ENCODE peak calls at places on chromosomes 7 and 10, in eight cellular contexts. One of them, this sample, is unnamed. For H3K4me1, the result is how much of the 10 kb centered on the place peaks cover.

GRCh38 chr10:87976101-87976743 is 112.8 kb downstream of the PTEN start:
- DNase-seq in esophagus squamous epithelium: no peak
- DNase-seq in lower lobe of right lung: no peak
- DNase-seq in keratinocyte: no peak
- DNase-seq in tibial artery: no peak
- DNase-seq in GM23338: no peak
- DNase-seq in heart left ventricle: no peak
- DNase-seq in fibroblast of lung: peak
- DNase-seq in this sample: no peak

GRCh38 chr7:9937944-9938631 is 1035.6 kb upstream of the PHF14 start:
- DNase-seq in esophagus squamous epithelium: no peak
- DNase-seq in lower lobe of right lung: no peak
- DNase-seq in keratinocyte: no peak
- DNase-seq in tibial artery: no peak
- DNase-seq in GM23338: peak
- DNase-seq in heart left ventricle: no peak
- DNase-seq in fibroblast of lung: peak
- DNase-seq in this sample: no peak

GRCh38 chr7:16092711-16093110 is 328.6 kb downstream of the CRPPA start:
- DNase-seq in esophagus squamous epithelium: no peak
- DNase-seq in lower lobe of right lung: no peak
- DNase-seq in keratinocyte: no peak
- DNase-seq in tibial artery: no peak
- DNase-seq in GM23338: no peak
- DNase-seq in heart left ventricle: no peak
- DNase-seq in fibroblast of lung: no peak
- DNase-seq in this sample: no peak

GRCh38 chr7:128350708-128351295 is 7.1 kb upstream of the RBM28 start:
- DNase-seq in esophagus squamous epithelium: no peak
- DNase-seq in lower lobe of right lung: no peak
- DNase-seq in keratinocyte: no peak
- DNase-seq in tibial artery: no peak
- DNase-seq in GM23338: no peak
- DNase-seq in heart left ventricle: no peak
- DNase-seq in fibroblast of lung: no peak
- DNase-seq in this sample: no peak

GRCh38 chr10:133023216-133023843 is 64.4 kb upstream of the ADGRA1 start:
- DNase-seq in esophagus squamous epithelium: no peak
- DNase-seq in lower lobe of right lung: no peak
- DNase-seq in keratinocyte: no peak
- DNase-seq in tibial artery: no peak
- DNase-seq in GM23338: no peak
- DNase-seq in heart left ventricle: no peak
- DNase-seq in fibroblast of lung: no peak
- DNase-seq in this sample: no peak

GRCh38 chr10:15539262-15539661 is 168.2 kb upstream of the FAM171A1 start:
- DNase-seq in esophagus squamous epithelium: no peak
- DNase-seq in lower lobe of right lung: no peak
- DNase-seq in keratinocyte: no peak
- DNase-seq in tibial artery: no peak
- DNase-seq in GM23338: no peak
- DNase-seq in heart left ventricle: no peak
- DNase-seq in fibroblast of lung: no peak
- DNase-seq in this sample: no peak

GRCh38 chr10:5064656-5065055 is 29.6 kb upstream of the AKR1C3 start:
- DNase-seq in esophagus squamous epithelium: no peak
- DNase-seq in lower lobe of right lung: no peak
- DNase-seq in keratinocyte: no peak
- DNase-seq in tibial artery: no peak
- DNase-seq in GM23338: no peak
- DNase-seq in heart left ventricle: no peak
- DNase-seq in fibroblast of lung: peak
- DNase-seq in this sample: no peak

GRCh38 chr7:66099232-66099550 is 15.5 kb upstream of the CRCP start:
- DNase-seq in esophagus squamous epithelium: no peak
- DNase-seq in lower lobe of right lung: no peak
- DNase-seq in keratinocyte: no peak
- DNase-seq in tibial artery: no peak
- DNase-seq in GM23338: no peak
- DNase-seq in heart left ventricle: no peak
- DNase-seq in fibroblast of lung: peak
- DNase-seq in this sample: no peak

GRCh38 chr10:16559236-16559773 is 37.6 kb upstream of the C1QL3 start:
- DNase-seq in esophagus squamous epithelium: no peak
- DNase-seq in lower lobe of right lung: no peak
- DNase-seq in keratinocyte: no peak
- DNase-seq in tibial artery: no peak
- DNase-seq in GM23338: no peak
- DNase-seq in heart left ventricle: no peak
- DNase-seq in fibroblast of lung: no peak
- DNase-seq in this sample: no peak

GRCh38 chr7:108598153-108598552 is 28.5 kb downstream of the DNAJB9 start:
- DNase-seq in esophagus squamous epithelium: no peak
- DNase-seq in lower lobe of right lung: no peak
- DNase-seq in keratinocyte: no peak
- DNase-seq in tibial artery: no peak
- DNase-seq in GM23338: peak
- DNase-seq in heart left ventricle: no peak
- DNase-seq in fibroblast of lung: no peak
- DNase-seq in this sample: no peak

GRCh38 chr10:117734626-117735405 is 192.3 kb downstream of the EMX2 start:
- DNase-seq in esophagus squamous epithelium: no peak
- DNase-seq in lower lobe of right lung: no peak
- DNase-seq in keratinocyte: no peak
- DNase-seq in tibial artery: no peak
- DNase-seq in GM23338: peak
- DNase-seq in heart left ventricle: no peak
- DNase-seq in fibroblast of lung: no peak
- DNase-seq in this sample: no peak

GRCh38 chr7:32335107-32335506 is 155.1 kb downstream of the LSM5 start:
- DNase-seq in esophagus squamous epithelium: no peak
- DNase-seq in lower lobe of right lung: no peak
- DNase-seq in keratinocyte: no peak
- DNase-seq in tibial artery: no peak
- DNase-seq in GM23338: no peak
- DNase-seq in heart left ventricle: peak
- DNase-seq in fibroblast of lung: no peak
- DNase-seq in this sample: no peak

GRCh38 chr10:90988802-90989201 is 67.9 kb upstream of the ANKRD1 start:
- DNase-seq in esophagus squamous epithelium: no peak
- DNase-seq in lower lobe of right lung: no peak
- DNase-seq in keratinocyte: no peak
- DNase-seq in tibial artery: no peak
- DNase-seq in GM23338: no peak
- DNase-seq in heart left ventricle: peak
- DNase-seq in fibroblast of lung: no peak
- DNase-seq in this sample: no peak

GRCh38 chr10:90986870-90987269 is 66.0 kb upstream of the ANKRD1 start:
- DNase-seq in esophagus squamous epithelium: no peak
- DNase-seq in lower lobe of right lung: no peak
- DNase-seq in keratinocyte: no peak
- DNase-seq in tibial artery: no peak
- DNase-seq in GM23338: no peak
- DNase-seq in heart left ventricle: no peak
- DNase-seq in fibroblast of lung: no peak
- DNase-seq in this sample: no peak

GRCh38 chr10:90988024-90988423 is 67.1 kb upstream of the ANKRD1 start:
- DNase-seq in esophagus squamous epithelium: no peak
- DNase-seq in lower lobe of right lung: no peak
- DNase-seq in keratinocyte: no peak
- DNase-seq in tibial artery: no peak
- DNase-seq in GM23338: no peak
- DNase-seq in heart left ventricle: no peak
- DNase-seq in fibroblast of lung: no peak
- DNase-seq in this sample: no peak

GRCh38 chr10:90986136-90986760 is 65.4 kb upstream of the ANKRD1 start:
- DNase-seq in esophagus squamous epithelium: no peak
- DNase-seq in lower lobe of right lung: no peak
- DNase-seq in keratinocyte: no peak
- DNase-seq in tibial artery: no peak
- DNase-seq in GM23338: no peak
- DNase-seq in heart left ventricle: no peak
- DNase-seq in fibroblast of lung: no peak
- DNase-seq in this sample: no peak

DNA sequence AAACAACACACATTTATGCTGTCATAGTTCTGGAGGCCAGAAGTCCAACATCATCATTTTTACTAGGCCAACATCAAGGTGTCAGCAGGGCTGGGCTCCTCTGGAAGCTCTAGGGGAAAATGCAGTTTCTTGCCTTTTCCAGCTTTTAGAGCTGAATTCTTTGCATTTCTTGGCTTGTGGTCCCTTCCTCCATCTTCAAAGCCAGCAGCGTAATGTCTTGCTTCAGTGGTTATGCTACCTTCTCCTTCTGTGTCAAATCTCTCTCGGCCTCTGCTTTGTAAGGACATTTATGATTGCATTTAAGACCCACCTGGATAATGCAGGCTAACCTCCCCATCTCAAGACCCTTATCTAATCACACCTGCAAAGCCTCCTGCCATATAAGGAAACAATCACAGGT is 66.5 kb upstream of the ANKRD1 start:
- DNase-seq in esophagus squamous epithelium: no peak
- DNase-seq in lower lobe of right lung: no peak
- DNase-seq in keratinocyte: no peak
- DNase-seq in tibial artery: no peak
- DNase-seq in GM23338: no peak
- DNase-seq in heart left ventricle: no peak
- DNase-seq in fibroblast of lung: no peak
- DNase-seq in this sample: no peak
- H3K27ac ChIP-seq in esophagus squamous epithelium: no peak
- H3K27ac ChIP-seq in lower lobe of right lung: no peak
- H3K27ac ChIP-seq in keratinocyte: no peak
- H3K27ac ChIP-seq in tibial artery: no peak
- H3K27ac ChIP-seq in GM23338: no peak
- H3K27ac ChIP-seq in heart left ventricle: peak
- H3K27ac ChIP-seq in fibroblast of lung: no peak
- H3K27ac ChIP-seq in this sample: no peak

DNA sequence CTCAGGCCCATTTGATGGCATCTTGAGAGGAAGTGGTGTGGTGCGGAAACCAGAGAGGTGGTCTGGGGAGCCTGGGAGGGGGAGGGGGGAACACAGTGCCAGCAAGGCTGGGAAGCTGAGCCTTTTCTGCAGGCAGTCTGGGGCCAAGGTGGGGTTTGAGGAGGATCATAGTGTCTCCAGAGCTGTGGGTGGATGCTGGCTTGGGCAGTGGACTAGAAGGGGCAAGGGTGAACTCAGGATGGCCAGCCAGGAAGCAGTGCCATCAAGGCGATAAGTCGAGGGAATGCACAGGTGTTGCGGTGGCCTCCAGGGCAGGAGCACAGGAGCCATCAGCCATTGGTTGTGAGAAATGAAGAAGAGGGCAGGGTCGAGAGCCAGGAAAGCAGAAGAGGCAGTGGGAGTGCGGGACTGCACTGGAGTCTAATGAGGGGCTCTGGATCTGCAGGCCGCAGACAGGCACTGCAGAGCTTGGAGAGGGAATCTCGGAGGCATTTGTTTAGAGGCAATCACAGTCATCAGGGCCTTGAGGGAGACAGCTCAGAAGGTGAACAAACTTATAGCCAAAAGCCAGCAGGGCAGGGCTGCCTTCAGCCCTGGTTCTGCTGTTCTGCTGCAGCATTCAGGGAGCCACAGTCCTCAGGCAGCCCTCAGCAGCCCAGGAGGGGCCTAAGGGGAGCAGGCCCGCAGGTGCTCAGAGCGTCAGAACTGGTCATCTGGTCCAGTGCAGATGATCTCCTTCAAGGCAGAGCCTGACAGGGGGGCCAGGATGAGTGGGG is 85.0 kb downstream of the ARHGAP22 start:
- DNase-seq in esophagus squamous epithelium: no peak
- DNase-seq in lower lobe of right lung: no peak
- DNase-seq in keratinocyte: no peak
- DNase-seq in tibial artery: no peak
- DNase-seq in GM23338: no peak
- DNase-seq in heart left ventricle: no peak
- DNase-seq in fibroblast of lung: no peak
- DNase-seq in this sample: peak
- H3K4me3 ChIP-seq in esophagus squamous epithelium: no peak
- H3K4me3 ChIP-seq in lower lobe of right lung: no peak
- H3K4me3 ChIP-seq in keratinocyte: no peak
- H3K4me3 ChIP-seq in tibial artery: no peak
- H3K4me3 ChIP-seq in GM23338: no peak
- H3K4me3 ChIP-seq in heart left ventricle: no peak
- H3K4me3 ChIP-seq in fibroblast of lung: no peak
- H3K4me3 ChIP-seq in this sample: no peak

DNA sequence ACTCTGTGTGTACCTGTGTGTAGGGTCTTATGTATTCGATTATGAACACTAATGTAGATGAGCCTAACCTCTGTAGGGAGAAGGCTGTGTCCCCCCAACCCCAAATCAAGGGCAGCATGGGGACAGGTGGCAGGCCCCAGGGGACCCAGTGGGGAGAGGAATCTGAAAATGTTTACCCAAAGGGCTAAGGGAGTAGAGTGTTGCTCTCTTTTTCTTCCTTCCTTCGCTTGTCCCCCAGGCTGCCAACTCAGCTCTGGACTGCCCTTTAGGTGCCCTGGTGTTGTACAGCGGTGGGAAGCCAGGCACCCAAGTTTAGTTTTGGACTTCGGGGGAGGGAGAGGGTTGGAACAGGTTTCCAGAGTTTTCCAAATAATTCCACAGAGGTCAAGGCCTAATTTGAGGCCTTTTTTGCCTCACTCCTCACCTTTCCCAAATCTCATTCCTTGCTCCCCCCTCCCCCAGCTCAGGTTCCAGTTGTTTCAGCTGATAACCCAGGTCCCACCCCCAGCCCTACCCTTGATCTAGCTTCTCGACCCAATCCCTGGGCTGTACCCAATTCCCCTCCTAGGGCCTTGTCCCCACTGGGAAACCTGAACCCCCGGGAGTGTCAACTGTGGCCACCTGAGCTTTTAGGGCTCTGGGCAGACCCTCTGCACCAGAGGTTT is 9.1 kb upstream of the PAX2 start:
- DNase-seq in esophagus squamous epithelium: no peak
- DNase-seq in lower lobe of right lung: no peak
- DNase-seq in keratinocyte: no peak
- DNase-seq in tibial artery: no peak
- DNase-seq in GM23338: no peak
- DNase-seq in heart left ventricle: no peak
- DNase-seq in fibroblast of lung: no peak
- DNase-seq in this sample: no peak
- H3K4me1 ChIP-seq in esophagus squamous epithelium: under half
- H3K4me1 ChIP-seq in lower lobe of right lung: under half
- H3K4me1 ChIP-seq in keratinocyte: under half
- H3K4me1 ChIP-seq in tibial artery: under half
- H3K4me1 ChIP-seq in GM23338: half or more
- H3K4me1 ChIP-seq in heart left ventricle: under half
- H3K4me1 ChIP-seq in fibroblast of lung: under half
- H3K4me1 ChIP-seq in this sample: under half

DNA sequence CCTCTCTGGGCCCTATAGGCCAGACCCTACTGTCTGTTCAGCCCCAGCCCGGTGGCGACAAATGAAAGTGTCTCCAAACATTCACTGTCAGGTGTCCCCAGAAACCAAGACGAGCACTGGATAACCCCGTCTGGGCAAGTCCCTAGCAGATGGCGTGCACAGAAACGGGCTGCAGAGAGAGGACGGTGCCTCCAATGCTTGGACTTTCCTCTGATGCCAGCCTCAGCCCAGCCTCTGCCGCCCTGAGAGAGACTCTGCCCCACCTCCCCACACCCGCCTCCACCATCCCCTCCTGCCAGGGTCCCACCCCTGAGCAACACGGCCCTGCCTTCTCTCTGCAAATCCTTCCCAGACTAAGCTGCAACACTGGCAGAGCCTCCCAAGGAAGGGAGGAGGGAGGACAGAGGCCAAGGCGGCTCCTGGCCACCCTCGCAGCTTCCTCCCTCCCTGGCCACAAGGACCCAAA is 7.4 kb upstream of the LFNG start:
- DNase-seq in esophagus squamous epithelium: no peak
- DNase-seq in lower lobe of right lung: no peak
- DNase-seq in keratinocyte: no peak
- DNase-seq in tibial artery: no peak
- DNase-seq in GM23338: no peak
- DNase-seq in heart left ventricle: no peak
- DNase-seq in fibroblast of lung: no peak
- DNase-seq in this sample: no peak
- H3K27ac ChIP-seq in esophagus squamous epithelium: peak
- H3K27ac ChIP-seq in lower lobe of right lung: peak
- H3K27ac ChIP-seq in keratinocyte: no peak
- H3K27ac ChIP-seq in tibial artery: no peak
- H3K27ac ChIP-seq in GM23338: no peak
- H3K27ac ChIP-seq in heart left ventricle: no peak
- H3K27ac ChIP-seq in fibroblast of lung: no peak
- H3K27ac ChIP-seq in this sample: no peak

This sample was measured in right lobe of liver.